ENCODE peak calls at places on chromosomes 11 and 22, in eight cellular contexts. One of them, this sample, is unnamed.
A peak's percentile ranks its signal among the peaks of the same experiment; 100 is the strongest.

GRCh38 chr22:47073101-47073500 is 310.7 kb downstream of the TBC1D22A start:
- DNase-seq in activated CD4-positive, alpha-beta T cell treated with anti-CD3 and anti-CD28 coated beads for 36 hours: no peak
- DNase-seq in stimulated activated CD8-positive, alpha-beta memory T cell treated with anti-CD3 and anti-CD28 coated beads, Interleukin-4, amount 100 ng/mL, for 24 hours: no peak
- DNase-seq in T-helper 2 cell: no peak
- DNase-seq in SHP77: no peak
- DNase-seq in DMS153: no peak
- DNase-seq in heart left ventricle: no peak
- DNase-seq in AG04450: no peak
- DNase-seq in this sample: no peak

GRCh38 chr11:102341844-102342318 is 5.1 kb upstream of the BIRC2 start:
- DNase-seq in activated CD4-positive, alpha-beta T cell treated with anti-CD3 and anti-CD28 coated beads for 36 hours: peak; percentile 84
- DNase-seq in stimulated activated CD8-positive, alpha-beta memory T cell treated with anti-CD3 and anti-CD28 coated beads, Interleukin-4, amount 100 ng/mL, for 24 hours: peak; percentile 48
- DNase-seq in T-helper 2 cell: peak; percentile 47
- DNase-seq in SHP77: peak; percentile 53
- DNase-seq in DMS153: peak; percentile 32
- DNase-seq in heart left ventricle: peak; percentile 77
- DNase-seq in AG04450: peak; percentile 68
- DNase-seq in this sample: peak; percentile 60

GRCh38 chr11:47879259-47880184 is 31.4 kb upstream of the NUP160 start:
- DNase-seq in activated CD4-positive, alpha-beta T cell treated with anti-CD3 and anti-CD28 coated beads for 36 hours: no peak
- DNase-seq in stimulated activated CD8-positive, alpha-beta memory T cell treated with anti-CD3 and anti-CD28 coated beads, Interleukin-4, amount 100 ng/mL, for 24 hours: no peak
- DNase-seq in T-helper 2 cell: no peak
- DNase-seq in SHP77: no peak
- DNase-seq in DMS153: no peak
- DNase-seq in heart left ventricle: no peak
- DNase-seq in AG04450: no peak
- DNase-seq in this sample: no peak

GRCh38 chr22:30015229-30015797 is 65.0 kb upstream of the HORMAD2 start:
- DNase-seq in activated CD4-positive, alpha-beta T cell treated with anti-CD3 and anti-CD28 coated beads for 36 hours: no peak
- DNase-seq in stimulated activated CD8-positive, alpha-beta memory T cell treated with anti-CD3 and anti-CD28 coated beads, Interleukin-4, amount 100 ng/mL, for 24 hours: no peak
- DNase-seq in T-helper 2 cell: no peak
- DNase-seq in SHP77: no peak
- DNase-seq in DMS153: no peak
- DNase-seq in heart left ventricle: no peak
- DNase-seq in AG04450: no peak
- DNase-seq in this sample: no peak

GRCh38 chr11:73314121-73314948 is 6.3 kb downstream of the ARHGEF17 start:
- DNase-seq in activated CD4-positive, alpha-beta T cell treated with anti-CD3 and anti-CD28 coated beads for 36 hours: no peak
- DNase-seq in stimulated activated CD8-positive, alpha-beta memory T cell treated with anti-CD3 and anti-CD28 coated beads, Interleukin-4, amount 100 ng/mL, for 24 hours: no peak
- DNase-seq in T-helper 2 cell: no peak
- DNase-seq in SHP77: no peak
- DNase-seq in DMS153: no peak
- DNase-seq in heart left ventricle: peak; percentile 69
- DNase-seq in AG04450: no peak
- DNase-seq in this sample: no peak

GRCh38 chr22:47210686-47211085 is 448.2 kb downstream of the TBC1D22A start:
- DNase-seq in activated CD4-positive, alpha-beta T cell treated with anti-CD3 and anti-CD28 coated beads for 36 hours: no peak
- DNase-seq in stimulated activated CD8-positive, alpha-beta memory T cell treated with anti-CD3 and anti-CD28 coated beads, Interleukin-4, amount 100 ng/mL, for 24 hours: no peak
- DNase-seq in T-helper 2 cell: no peak
- DNase-seq in SHP77: no peak
- DNase-seq in DMS153: no peak
- DNase-seq in heart left ventricle: no peak
- DNase-seq in AG04450: no peak
- DNase-seq in this sample: no peak

GRCh38 chr11:108733479-108734116 is 68.7 kb downstream of the DDX10 start:
- DNase-seq in activated CD4-positive, alpha-beta T cell treated with anti-CD3 and anti-CD28 coated beads for 36 hours: peak; percentile 65
- DNase-seq in stimulated activated CD8-positive, alpha-beta memory T cell treated with anti-CD3 and anti-CD28 coated beads, Interleukin-4, amount 100 ng/mL, for 24 hours: peak; percentile 4
- DNase-seq in T-helper 2 cell: peak; percentile 5
- DNase-seq in SHP77: no peak
- DNase-seq in DMS153: no peak
- DNase-seq in heart left ventricle: no peak
- DNase-seq in AG04450: no peak
- DNase-seq in this sample: no peak

GRCh38 chr22:44133901-44134511 is 46.7 kb upstream of the PARVG start:
- DNase-seq in activated CD4-positive, alpha-beta T cell treated with anti-CD3 and anti-CD28 coated beads for 36 hours: no peak
- DNase-seq in stimulated activated CD8-positive, alpha-beta memory T cell treated with anti-CD3 and anti-CD28 coated beads, Interleukin-4, amount 100 ng/mL, for 24 hours: no peak
- DNase-seq in T-helper 2 cell: no peak
- DNase-seq in SHP77: no peak
- DNase-seq in DMS153: no peak
- DNase-seq in heart left ventricle: no peak
- DNase-seq in AG04450: no peak
- DNase-seq in this sample: no peak

GRCh38 chr11:44463751-44464150 is 101.7 kb upstream of the CD82 start:
- DNase-seq in activated CD4-positive, alpha-beta T cell treated with anti-CD3 and anti-CD28 coated beads for 36 hours: no peak
- DNase-seq in stimulated activated CD8-positive, alpha-beta memory T cell treated with anti-CD3 and anti-CD28 coated beads, Interleukin-4, amount 100 ng/mL, for 24 hours: no peak
- DNase-seq in T-helper 2 cell: no peak
- DNase-seq in SHP77: no peak
- DNase-seq in DMS153: no peak
- DNase-seq in heart left ventricle: no peak
- DNase-seq in AG04450: no peak
- DNase-seq in this sample: no peak

GRCh38 chr22:23110190-23110921 is 31.4 kb downstream of the RSPH14 start:
- DNase-seq in activated CD4-positive, alpha-beta T cell treated with anti-CD3 and anti-CD28 coated beads for 36 hours: no peak
- DNase-seq in stimulated activated CD8-positive, alpha-beta memory T cell treated with anti-CD3 and anti-CD28 coated beads, Interleukin-4, amount 100 ng/mL, for 24 hours: no peak
- DNase-seq in T-helper 2 cell: no peak
- DNase-seq in SHP77: peak; percentile 90
- DNase-seq in DMS153: peak; percentile 22
- DNase-seq in heart left ventricle: no peak
- DNase-seq in AG04450: no peak
- DNase-seq in this sample: no peak

GRCh38 chr22:17612057-17612456 is 16.5 kb downstream of the ATP6V1E1 start:
- DNase-seq in activated CD4-positive, alpha-beta T cell treated with anti-CD3 and anti-CD28 coated beads for 36 hours: no peak
- DNase-seq in stimulated activated CD8-positive, alpha-beta memory T cell treated with anti-CD3 and anti-CD28 coated beads, Interleukin-4, amount 100 ng/mL, for 24 hours: no peak
- DNase-seq in T-helper 2 cell: no peak
- DNase-seq in SHP77: no peak
- DNase-seq in DMS153: no peak
- DNase-seq in heart left ventricle: no peak
- DNase-seq in AG04450: no peak
- DNase-seq in this sample: no peak

GRCh38 chr11:118635237-118635591 is 27.8 kb downstream of the PHLDB1 start:
- DNase-seq in activated CD4-positive, alpha-beta T cell treated with anti-CD3 and anti-CD28 coated beads for 36 hours: no peak
- DNase-seq in stimulated activated CD8-positive, alpha-beta memory T cell treated with anti-CD3 and anti-CD28 coated beads, Interleukin-4, amount 100 ng/mL, for 24 hours: no peak
- DNase-seq in T-helper 2 cell: no peak
- DNase-seq in SHP77: no peak
- DNase-seq in DMS153: no peak
- DNase-seq in heart left ventricle: no peak
- DNase-seq in AG04450: no peak
- DNase-seq in this sample: no peak

GRCh38 chr11:18144243-18144642 is 11.9 kb downstream of the MRGPRX3 start:
- DNase-seq in activated CD4-positive, alpha-beta T cell treated with anti-CD3 and anti-CD28 coated beads for 36 hours: no peak
- DNase-seq in stimulated activated CD8-positive, alpha-beta memory T cell treated with anti-CD3 and anti-CD28 coated beads, Interleukin-4, amount 100 ng/mL, for 24 hours: no peak
- DNase-seq in T-helper 2 cell: no peak
- DNase-seq in SHP77: no peak
- DNase-seq in DMS153: no peak
- DNase-seq in heart left ventricle: no peak
- DNase-seq in AG04450: no peak
- DNase-seq in this sample: no peak

GRCh38 chr22:18082467-18082866 is 4.7 kb downstream of the PEX26 start:
- DNase-seq in activated CD4-positive, alpha-beta T cell treated with anti-CD3 and anti-CD28 coated beads for 36 hours: no peak
- DNase-seq in stimulated activated CD8-positive, alpha-beta memory T cell treated with anti-CD3 and anti-CD28 coated beads, Interleukin-4, amount 100 ng/mL, for 24 hours: no peak
- DNase-seq in T-helper 2 cell: no peak
- DNase-seq in SHP77: no peak
- DNase-seq in DMS153: no peak
- DNase-seq in heart left ventricle: no peak
- DNase-seq in AG04450: no peak
- DNase-seq in this sample: no peak

GRCh38 chr11:128687321-128687720 is 6.6 kb upstream of the FLI1 start:
- DNase-seq in activated CD4-positive, alpha-beta T cell treated with anti-CD3 and anti-CD28 coated beads for 36 hours: peak; percentile 44
- DNase-seq in stimulated activated CD8-positive, alpha-beta memory T cell treated with anti-CD3 and anti-CD28 coated beads, Interleukin-4, amount 100 ng/mL, for 24 hours: no peak
- DNase-seq in T-helper 2 cell: no peak
- DNase-seq in SHP77: no peak
- DNase-seq in DMS153: no peak
- DNase-seq in heart left ventricle: peak; percentile 46
- DNase-seq in AG04450: no peak
- DNase-seq in this sample: peak; percentile 34

GRCh38 chr22:44848791-44849410 is 96.5 kb downstream of the ARHGAP8 start:
- DNase-seq in activated CD4-positive, alpha-beta T cell treated with anti-CD3 and anti-CD28 coated beads for 36 hours: no peak
- DNase-seq in stimulated activated CD8-positive, alpha-beta memory T cell treated with anti-CD3 and anti-CD28 coated beads, Interleukin-4, amount 100 ng/mL, for 24 hours: no peak
- DNase-seq in T-helper 2 cell: no peak
- DNase-seq in SHP77: no peak
- DNase-seq in DMS153: no peak
- DNase-seq in heart left ventricle: no peak
- DNase-seq in AG04450: no peak
- DNase-seq in this sample: no peak

GRCh38 chr22:46132830-46133587 is 17.3 kb upstream of the PPARA start:
- DNase-seq in activated CD4-positive, alpha-beta T cell treated with anti-CD3 and anti-CD28 coated beads for 36 hours: no peak
- DNase-seq in stimulated activated CD8-positive, alpha-beta memory T cell treated with anti-CD3 and anti-CD28 coated beads, Interleukin-4, amount 100 ng/mL, for 24 hours: no peak
- DNase-seq in T-helper 2 cell: no peak
- DNase-seq in SHP77: no peak
- DNase-seq in DMS153: no peak
- DNase-seq in heart left ventricle: no peak
- DNase-seq in AG04450: no peak
- DNase-seq in this sample: no peak

GRCh38 chr11:70861534-70861933 is 390.8 kb downstream of the SHANK2 start:
- DNase-seq in activated CD4-positive, alpha-beta T cell treated with anti-CD3 and anti-CD28 coated beads for 36 hours: no peak
- DNase-seq in stimulated activated CD8-positive, alpha-beta memory T cell treated with anti-CD3 and anti-CD28 coated beads, Interleukin-4, amount 100 ng/mL, for 24 hours: no peak
- DNase-seq in T-helper 2 cell: no peak
- DNase-seq in SHP77: no peak
- DNase-seq in DMS153: peak; percentile 19
- DNase-seq in heart left ventricle: no peak
- DNase-seq in AG04450: no peak
- DNase-seq in this sample: no peak

GRCh38 chr22:47879346-47879745 is 1116.9 kb downstream of the TBC1D22A start:
- DNase-seq in activated CD4-positive, alpha-beta T cell treated with anti-CD3 and anti-CD28 coated beads for 36 hours: no peak
- DNase-seq in stimulated activated CD8-positive, alpha-beta memory T cell treated with anti-CD3 and anti-CD28 coated beads, Interleukin-4, amount 100 ng/mL, for 24 hours: no peak
- DNase-seq in T-helper 2 cell: no peak
- DNase-seq in SHP77: no peak
- DNase-seq in DMS153: no peak
- DNase-seq in heart left ventricle: no peak
- DNase-seq in AG04450: no peak
- DNase-seq in this sample: no peak

GRCh38 chr11:33454264-33454663 is 197.1 kb downstream of the HIPK3 start:
- DNase-seq in activated CD4-positive, alpha-beta T cell treated with anti-CD3 and anti-CD28 coated beads for 36 hours: no peak
- DNase-seq in stimulated activated CD8-positive, alpha-beta memory T cell treated with anti-CD3 and anti-CD28 coated beads, Interleukin-4, amount 100 ng/mL, for 24 hours: no peak
- DNase-seq in T-helper 2 cell: no peak
- DNase-seq in SHP77: no peak
- DNase-seq in DMS153: no peak
- DNase-seq in heart left ventricle: no peak
- DNase-seq in AG04450: no peak
- DNase-seq in this sample: no peak

GRCh38 chr11:66477256-66478201 is 2.7 kb upstream of the DPP3 start:
- DNase-seq in activated CD4-positive, alpha-beta T cell treated with anti-CD3 and anti-CD28 coated beads for 36 hours: no peak
- DNase-seq in stimulated activated CD8-positive, alpha-beta memory T cell treated with anti-CD3 and anti-CD28 coated beads, Interleukin-4, amount 100 ng/mL, for 24 hours: no peak
- DNase-seq in T-helper 2 cell: no peak
- DNase-seq in SHP77: no peak
- DNase-seq in DMS153: no peak
- DNase-seq in heart left ventricle: no peak
- DNase-seq in AG04450: no peak
- DNase-seq in this sample: no peak

GRCh38 chr11:27317751-27318150 is 45.3 kb downstream of the CCDC34 start:
- DNase-seq in activated CD4-positive, alpha-beta T cell treated with anti-CD3 and anti-CD28 coated beads for 36 hours: no peak
- DNase-seq in stimulated activated CD8-positive, alpha-beta memory T cell treated with anti-CD3 and anti-CD28 coated beads, Interleukin-4, amount 100 ng/mL, for 24 hours: no peak
- DNase-seq in T-helper 2 cell: no peak
- DNase-seq in SHP77: no peak
- DNase-seq in DMS153: no peak
- DNase-seq in heart left ventricle: no peak
- DNase-seq in AG04450: no peak
- DNase-seq in this sample: no peak

GRCh38 chr11:32005786-32006406 is 85.0 kb upstream of the RCN1 start:
- DNase-seq in activated CD4-positive, alpha-beta T cell treated with anti-CD3 and anti-CD28 coated beads for 36 hours: no peak
- DNase-seq in stimulated activated CD8-positive, alpha-beta memory T cell treated with anti-CD3 and anti-CD28 coated beads, Interleukin-4, amount 100 ng/mL, for 24 hours: no peak
- DNase-seq in T-helper 2 cell: no peak
- DNase-seq in SHP77: no peak
- DNase-seq in DMS153: no peak
- DNase-seq in heart left ventricle: no peak
- DNase-seq in AG04450: no peak
- DNase-seq in this sample: no peak

GRCh38 chr11:27700351-27701261 is at the start of gene BDNF:
- DNase-seq in activated CD4-positive, alpha-beta T cell treated with anti-CD3 and anti-CD28 coated beads for 36 hours: peak; percentile 19
- DNase-seq in stimulated activated CD8-positive, alpha-beta memory T cell treated with anti-CD3 and anti-CD28 coated beads, Interleukin-4, amount 100 ng/mL, for 24 hours: no peak
- DNase-seq in T-helper 2 cell: no peak
- DNase-seq in SHP77: no peak
- DNase-seq in DMS153: no peak
- DNase-seq in heart left ventricle: no peak
- DNase-seq in AG04450: no peak
- DNase-seq in this sample: peak; percentile 43

GRCh38 chr22:46377566-46378498 is 42.3 kb downstream of the TRMU start:
- DNase-seq in activated CD4-positive, alpha-beta T cell treated with anti-CD3 and anti-CD28 coated beads for 36 hours: no peak
- DNase-seq in stimulated activated CD8-positive, alpha-beta memory T cell treated with anti-CD3 and anti-CD28 coated beads, Interleukin-4, amount 100 ng/mL, for 24 hours: no peak
- DNase-seq in T-helper 2 cell: no peak
- DNase-seq in SHP77: no peak
- DNase-seq in DMS153: no peak
- DNase-seq in heart left ventricle: no peak
- DNase-seq in AG04450: no peak
- DNase-seq in this sample: no peak

GRCh38 chr11:78281511-78281910 is 92.8 kb downstream of the USP35 start:
- DNase-seq in activated CD4-positive, alpha-beta T cell treated with anti-CD3 and anti-CD28 coated beads for 36 hours: no peak
- DNase-seq in stimulated activated CD8-positive, alpha-beta memory T cell treated with anti-CD3 and anti-CD28 coated beads, Interleukin-4, amount 100 ng/mL, for 24 hours: no peak
- DNase-seq in T-helper 2 cell: no peak
- DNase-seq in SHP77: no peak
- DNase-seq in DMS153: no peak
- DNase-seq in heart left ventricle: no peak
- DNase-seq in AG04450: no peak
- DNase-seq in this sample: no peak

This sample was measured in glutamatergic neuron.